ENCODE peak calls at places on chromosomes 2 and 18, in seven cellular contexts. A is mucosa of gallbladder; I is stimulated activated CD4-positive, alpha-beta T cell treated with anti-CD3 and anti-CD28 coated beads, TNF-alpha, amount 100 ng/mL, for 1 hour; F is GM13977; N is left cardiac atrium; L is activated naive CD4-positive, alpha-beta T cell; K is cardiac fibroblast. R is an unnamed sample.

GRCh38 chr2:96869281-96869823 is 528 bp downstream of the SEMA4C start:
- DNase-seq in I (no peak), A (peak; percentile 64), N (peak; percentile 90), F (peak; percentile 58), K (peak; percentile 91), L (no peak), R (peak; percentile 88)

GRCh38 chr2:109094144-109094543 is 34.9 kb upstream of the SH3RF3 start:
- DNase-seq in L (no peak), A (no peak), N (no peak), F (no peak), K (no peak), I (no peak), R (no peak)

GRCh38 chr18:9135081-9135911 is 1.3 kb upstream of the ANKRD12 start:
- DNase-seq in K (no peak), N (no peak), I (no peak), F (no peak), A (no peak), L (no peak), R (no peak)

GRCh38 chr2:47688561-47688960 is 94.4 kb upstream of the MSH6 start:
- DNase-seq in A (no peak), F (no peak), K (peak; percentile 28), N (no peak), I (no peak), L (no peak), R (no peak)

GRCh38 chr2:182980115-182980514 is 58.1 kb downstream of the NCKAP1 start:
- DNase-seq in N (no peak), L (no peak), K (peak; percentile 65), F (peak; percentile 34), I (no peak), A (no peak), R (no peak)

GRCh38 chr2:222298311-222299150 is at the start of gene PAX3:
- DNase-seq in F (no peak), N (no peak), A (no peak), K (no peak), L (no peak), I (no peak), R (no peak)

GRCh38 chr2:44780406-44780805 is 161.1 kb upstream of the SIX3 start:
- DNase-seq in I (no peak), A (no peak), N (no peak), F (no peak), K (no peak), L (no peak), R (no peak)

GRCh38 chr2:226447896-226448295 is 351.7 kb downstream of the IRS1 start:
- DNase-seq in I (no peak), K (no peak), N (no peak), L (no peak), F (no peak), A (no peak), R (no peak)

GRCh38 chr18:50307738-50308470 is 20.4 kb upstream of the CXXC1 start:
- DNase-seq in A (peak; percentile 94), K (peak; percentile 92), F (peak; percentile 92), N (peak; percentile 94), L (peak; percentile 52), I (peak; percentile 75), R (peak; percentile 89)

GRCh38 chr2:217858519-217859466 is 144.0 kb downstream of the TNS1 start:
- DNase-seq in K (peak; percentile 98), A (peak; percentile 82), N (peak; percentile 91), I (no peak), F (no peak), L (no peak), R (peak; percentile 85)

GRCh38 chr2:10319892-10320574 is 17.3 kb downstream of the HPCAL1 start:
- DNase-seq in I (no peak), N (no peak), F (no peak), A (no peak), L (no peak), K (no peak), R (no peak)

GRCh38 chr2:188813846-188814245 is 160.3 kb upstream of the COL3A1 start:
- DNase-seq in N (peak; percentile 21), K (peak; percentile 40), L (no peak), I (no peak), F (no peak), A (no peak), R (no peak)

GRCh38 chr2:234003972-234004617 is 46.4 kb upstream of the SPP2 start:
- DNase-seq in L (no peak), N (no peak), A (no peak), K (peak; percentile 83), F (no peak), I (no peak), R (no peak)

GRCh38 chr2:16626497-16626896 is 39.1 kb downstream of the CYRIA start:
- DNase-seq in A (no peak), F (no peak), K (peak; percentile 54), L (no peak), I (no peak), N (no peak), R (peak; percentile 50)

GRCh38 chr2:221322741-221323140 is 249.4 kb downstream of the EPHA4 start:
- DNase-seq in N (no peak), K (no peak), A (no peak), L (no peak), I (no peak), F (no peak), R (no peak)

GRCh38 chr2:71930073-71930681 is 217.5 kb downstream of the CYP26B1 start:
- DNase-seq in A (peak; percentile 12), L (no peak), K (no peak), F (no peak), I (no peak), N (no peak), R (no peak)

GRCh38 chr2:238284802-238285515 is 3.5 kb downstream of the PER2 start:
- DNase-seq in K (no peak), F (no peak), L (no peak), A (no peak), I (no peak), N (no peak), R (no peak)

GRCh38 chr2:99609851-99610381 is 120.1 kb upstream of the REV1 start:
- DNase-seq in I (no peak), F (no peak), K (no peak), A (no peak), N (no peak), L (no peak), R (no peak)

GRCh38 chr2:201396595-201396994 is 39.5 kb upstream of the FLACC1 start:
- DNase-seq in N (no peak), A (no peak), K (no peak), F (no peak), L (no peak), I (no peak), R (no peak)

GRCh38 chr18:13566941-13567762 is 159.2 kb downstream of the FAM210A start:
- DNase-seq in I (no peak), N (peak; percentile 70), L (no peak), K (no peak), F (peak; percentile 84), A (peak; percentile 54), R (no peak)

GRCh38 chr2:237278593-237278992 is 135.4 kb downstream of the COL6A3 start:
- DNase-seq in N (peak; percentile 67), K (peak; percentile 77), L (no peak), F (no peak), A (no peak), I (no peak), R (peak; percentile 31)

GRCh38 chr2:241844831-241845578 is 13.7 kb downstream of the PDCD1 start:
- DNase-seq in A (no peak), I (no peak), K (no peak), N (peak; percentile 10), F (peak; percentile 27), L (no peak), R (peak; percentile 29)

GRCh38 chr2:122651236-122651635 is 895.8 kb downstream of the TSN start:
- DNase-seq in L (no peak), F (no peak), K (no peak), A (no peak), I (no peak), N (no peak), R (no peak)

GRCh38 chr18:63096327-63096874 is 223.2 kb downstream of the BCL2 start:
- DNase-seq in L (no peak), I (no peak), F (no peak), A (no peak), K (no peak), N (no peak), R (no peak)